ENCODE peak calls at places on chromosomes 7 and 10, in seven cellular contexts. C is occipital lobe; O is NCI-H1694 treated with DMSO at 0.1 percent for 48 hours; I is NCI-H1436; T is endothelial cell of umbilical vein; P is CD4-positive, alpha-beta T cell; K is NCI-H82. E is an unnamed sample.

GRCh38 chr10:112952282-112952991 is 2.4 kb downstream of the TCF7L2 start:
- DNase-seq in C (no peak), O (no peak), I (no peak), T (no peak), P (no peak), K (peak), E (no peak)

GRCh38 chr7:100469227-100470044 is 5.4 kb upstream of the SPACDR start:
- DNase-seq in C (peak), O (peak), I (peak), T (peak), P (peak), K (peak), E (peak)

GRCh38 chr10:22874189-22874854 is 53.5 kb upstream of the ARMC3 start:
- DNase-seq in C (peak), O (no peak), I (peak), T (no peak), P (no peak), K (no peak), E (peak)

GRCh38 chr7:116242759-116243158 is 32.4 kb downstream of the TES start:
- DNase-seq in C (no peak), O (no peak), I (no peak), T (no peak), P (no peak), K (no peak), E (no peak)

GRCh38 chr10:2985729-2986232 is 81.6 kb upstream of the PFKP start:
- DNase-seq in C (no peak), O (no peak), I (no peak), T (peak), P (no peak), K (no peak), E (peak)

GRCh38 chr7:148191391-148192076 is 399.0 kb upstream of the C7orf33 start:
- DNase-seq in C (no peak), O (peak), I (no peak), T (no peak), P (no peak), K (no peak), E (no peak)

GRCh38 chr10:87038786-87039185 is 18.7 kb downstream of the FAM25A start:
- DNase-seq in C (no peak), O (no peak), I (no peak), T (no peak), P (no peak), K (no peak), E (no peak)

GRCh38 chr7:50333266-50333665 is 28.8 kb downstream of the IKZF1 start:
- DNase-seq in C (no peak), O (no peak), I (no peak), T (no peak), P (no peak), K (peak), E (peak)

GRCh38 chr7:133139350-133139749 is 57.5 kb upstream of the CHCHD3 start:
- DNase-seq in C (no peak), O (no peak), I (no peak), T (peak), P (no peak), K (peak), E (peak)

GRCh38 chr10:78343266-78343665 is 309.6 kb downstream of the RPS24 start:
- DNase-seq in C (no peak), O (no peak), I (no peak), T (no peak), P (no peak), K (peak), E (no peak)

GRCh38 chr10:19947656-19948055 is 131.4 kb downstream of the PLXDC2 start:
- DNase-seq in C (no peak), O (no peak), I (no peak), T (no peak), P (no peak), K (no peak), E (no peak)

GRCh38 chr7:14630048-14630447 is 272.5 kb downstream of the DGKB start:
- DNase-seq in C (no peak), O (no peak), I (no peak), T (no peak), P (no peak), K (no peak), E (no peak)

GRCh38 chr10:30645340-30645827 is 15.8 kb upstream of the LYZL2 start:
- DNase-seq in C (no peak), O (no peak), I (peak), T (peak), P (no peak), K (peak), E (peak)

GRCh38 chr10:47361293-47361692 is 13.1 kb downstream of the RBP3 start:
- DNase-seq in C (no peak), O (no peak), I (peak), T (peak), P (no peak), K (peak), E (peak)

GRCh38 chr10:62115842-62116241 is 152.8 kb downstream of the RTKN2 start:
- DNase-seq in C (no peak), O (no peak), I (no peak), T (no peak), P (no peak), K (no peak), E (peak)

GRCh38 chr7:28400838-28401360 is 11.4 kb upstream of the CREB5 start:
- DNase-seq in C (no peak), O (no peak), I (no peak), T (no peak), P (no peak), K (no peak), E (no peak)

GRCh38 chr7:90298145-90299038 is 22.7 kb downstream of the FAM237B start:
- DNase-seq in C (no peak), O (peak), I (no peak), T (peak), P (no peak), K (peak), E (no peak)

GRCh38 chr7:12518920-12519681 is 51.4 kb upstream of the SCIN start:
- DNase-seq in C (no peak), O (no peak), I (no peak), T (peak), P (no peak), K (peak), E (peak)

GRCh38 chr10:12091420-12091819 is 22.7 kb downstream of the DHTKD1 start:
- DNase-seq in C (no peak), O (no peak), I (no peak), T (no peak), P (no peak), K (no peak), E (no peak)

GRCh38 chr10:75243426-75243825 is 7.7 kb upstream of the COMTD1 start:
- DNase-seq in C (no peak), O (no peak), I (no peak), T (no peak), P (no peak), K (no peak), E (no peak)

GRCh38 chr10:117477961-117478670 is 64.4 kb upstream of the EMX2 start:
- DNase-seq in C (no peak), O (no peak), I (no peak), T (peak), P (no peak), K (no peak), E (peak)

GRCh38 chr10:33010132-33011037 is 52.4 kb upstream of the ITGB1 start:
- DNase-seq in C (no peak), O (no peak), I (no peak), T (peak), P (no peak), K (peak), E (peak)

GRCh38 chr7:87128883-87129282 is 23.4 kb upstream of the DMTF1 start:
- DNase-seq in C (no peak), O (no peak), I (peak), T (peak), P (no peak), K (peak), E (peak)

GRCh38 chr7:129170373-129171021 is 17.9 kb upstream of the SMO start:
- DNase-seq in C (no peak), O (no peak), I (no peak), T (no peak), P (no peak), K (no peak), E (peak)

GRCh38 chr7:24778543-24779282 is 21.4 kb upstream of the GSDME start:
- DNase-seq in C (no peak), O (no peak), I (no peak), T (no peak), P (no peak), K (peak), E (no peak)

GRCh38 chr10:13994932-13995331 is 335.8 kb downstream of the FRMD4A start:
- DNase-seq in C (no peak), O (no peak), I (no peak), T (no peak), P (no peak), K (no peak), E (no peak)

GRCh38 chr7:72152171-72153131 is 259.7 kb downstream of the CALN1 start:
- DNase-seq in C (peak), O (no peak), I (no peak), T (no peak), P (no peak), K (peak), E (peak)

GRCh38 chr10:99698504-99699080 is 33.3 kb downstream of the COX15 start:
- DNase-seq in C (no peak), O (no peak), I (no peak), T (peak), P (no peak), K (no peak), E (peak)

GRCh38 chr10:23065549-23065948 is 29.8 kb upstream of the MSRB2 start:
- DNase-seq in C (peak), O (peak), I (no peak), T (peak), P (no peak), K (no peak), E (no peak)

GRCh38 chr10:132929953-132930640 is 12.3 kb downstream of the CFAP46 start:
- DNase-seq in C (no peak), O (no peak), I (no peak), T (no peak), P (no peak), K (no peak), E (no peak)

GRCh38 chr7:155226261-155227003 is 71.2 kb upstream of the INSIG1 start:
- DNase-seq in C (no peak), O (no peak), I (no peak), T (no peak), P (no peak), K (no peak), E (no peak)

GRCh38 chr7:88835147-88835728 is 39.7 kb upstream of the TEX47 start:
- DNase-seq in C (no peak), O (peak), I (peak), T (peak), P (no peak), K (peak), E (peak)

GRCh38 chr7:157475095-157475494 is 138.3 kb downstream of the DNAJB6 start:
- DNase-seq in C (no peak), O (no peak), I (no peak), T (no peak), P (no peak), K (no peak), E (no peak)

GRCh38 chr7:146826338-146826737 is 709.7 kb downstream of the CNTNAP2 start:
- DNase-seq in C (no peak), O (no peak), I (no peak), T (no peak), P (no peak), K (peak), E (peak)

GRCh38 chr10:104337527-104337984 is 709 bp downstream of the ITPRIP start:
- DNase-seq in C (no peak), O (no peak), I (no peak), T (peak), P (no peak), K (peak), E (peak)

GRCh38 chr10:116082211-116082610 is 190.8 kb downstream of the GFRA1 start:
- DNase-seq in C (no peak), O (no peak), I (no peak), T (no peak), P (no peak), K (no peak), E (no peak)

E was measured in ELF-1.